ENCODE peak calls at places on chromosomes 4 and X, in six cellular contexts. D is NCI-H1436; O is HT1080; W is stimulated activated CD4-positive, alpha-beta T cell treated with anti-CD3 and anti-CD28 coated beads, Interleukin-1b, Interleukin-23, amount 100 ng/mL, for 4 hours; V is MCF 10A; K is stimulated activated CD8-positive, alpha-beta memory T cell treated with anti-CD3 and anti-CD28 coated beads, Interleukin-7, amount 100 ng/mL, for 1 hour. U is an unnamed sample.

GRCh38 chr4:121829511-121829910 is 5.8 kb upstream of the CCNA2 start:
- DNase-seq in D (no peak), O (no peak), W (no peak), V (no peak), K (no peak), U (no peak)

GRCh38 chr4:168848112-168848511 is 161.9 kb downstream of the CBR4 start:
- DNase-seq in D (no peak), O (peak; percentile 41), W (no peak), V (peak; percentile 57), K (no peak), U (no peak)

GRCh38 chrX:15971696-15972095 is 117.1 kb upstream of the AP1S2 start:
- DNase-seq in D (no peak), O (no peak), W (no peak), V (no peak), K (no peak), U (no peak)

GRCh38 chrX:154824638-154825037 is 9.8 kb downstream of the SMIM9 start:
- DNase-seq in D (no peak), O (no peak), W (no peak), V (peak; percentile 88), K (no peak), U (no peak)

GRCh38 chrX:121093011-121093410 is 45.6 kb downstream of the GLUD2 start:
- DNase-seq in D (no peak), O (no peak), W (no peak), V (peak; percentile 5), K (no peak), U (no peak)

GRCh38 chrX:136028383-136028984 is 43.2 kb downstream of the SLC9A6 start:
- DNase-seq in D (peak; percentile 41), O (peak; percentile 31), W (no peak), V (peak; percentile 71), K (no peak), U (no peak)

GRCh38 chr4:75726577-75726976 is 2.2 kb downstream of the USO1 start:
- DNase-seq in D (no peak), O (no peak), W (no peak), V (no peak), K (no peak), U (no peak)

GRCh38 chr4:41360911-41361830 is 104.4 kb downstream of the UCHL1 start:
- DNase-seq in D (peak; percentile 58), O (peak; percentile 41), W (no peak), V (peak; percentile 62), K (no peak), U (peak; percentile 55)

GRCh38 chr4:73220815-73221214 is 37.8 kb downstream of the ANKRD17 start:
- DNase-seq in D (no peak), O (no peak), W (no peak), V (no peak), K (no peak), U (no peak)

GRCh38 chr4:96293806-96294205 is 453.9 kb downstream of the PDHA2 start:
- DNase-seq in D (no peak), O (no peak), W (no peak), V (peak; percentile 5), K (no peak), U (no peak)

GRCh38 chrX:129686422-129686948 is 31.7 kb upstream of the APLN start:
- DNase-seq in D (no peak), O (no peak), W (no peak), V (no peak), K (no peak), U (peak; percentile 65)

GRCh38 chr4:3851211-3851610 is 85.0 kb downstream of the ADRA2C start:
- DNase-seq in D (no peak), O (no peak), W (no peak), V (peak; percentile 44), K (no peak), U (no peak)

GRCh38 chrX:115226929-115227328 is 7.0 kb downstream of the LRCH2 start:
- DNase-seq in D (peak; percentile 5), O (peak; percentile 48), W (no peak), V (peak; percentile 56), K (no peak), U (no peak)

GRCh38 chr4:20831746-20832145 is 131.5 kb downstream of the PACRGL start:
- DNase-seq in D (no peak), O (peak; percentile 30), W (no peak), V (no peak), K (no peak), U (no peak)

GRCh38 chrX:11533211-11533651 is 132.5 kb downstream of the ARHGAP6 start:
- DNase-seq in D (peak; percentile 61), O (peak; percentile 57), W (no peak), V (peak; percentile 78), K (no peak), U (no peak)

GRCh38 chr4:104868533-104868932 is 278.1 kb upstream of the TET2 start:
- DNase-seq in D (no peak), O (no peak), W (no peak), V (no peak), K (no peak), U (no peak)

GRCh38 chrX:136754641-136755040 is 26.1 kb downstream of the ARHGEF6 start:
- DNase-seq in D (no peak), O (no peak), W (no peak), V (no peak), K (no peak), U (no peak)

GRCh38 chr4:147683172-147683571 is 791 bp downstream of the PRMT9 start:
- DNase-seq in D (no peak), O (no peak), W (no peak), V (peak; percentile 33), K (no peak), U (no peak)